ENCODE peak calls at places on chromosome 14, in nine cellular contexts. E, L, M, N, X, T, K, U and G are unnamed samples.

GRCh38 chr14:60760209-60760608 is 25.6 kb downstream of the MNAT1 start:
- DNase-seq in E (no peak), L (no peak), M (no peak), N (no peak), X (no peak), T (no peak), K (no peak), U (no peak), G (no peak)

GRCh38 chr14:39266589-39266870 is 32.8 kb downstream of the MIA2 start:
- DNase-seq in E (peak), L (peak), M (no peak), N (no peak), X (no peak), T (peak), K (no peak), U (peak), G (no peak)

GRCh38 chr14:101019541-101019940 is 116.0 kb upstream of the RTL1 start:
- DNase-seq in E (no peak), L (no peak), M (no peak), N (no peak), X (no peak), T (no peak), K (no peak), U (no peak), G (no peak)

GRCh38 chr14:40123816-40124215 is 691.6 kb upstream of the FBXO33 start:
- DNase-seq in E (no peak), L (no peak), M (no peak), N (no peak), X (peak), T (no peak), K (no peak), U (no peak), G (no peak)

GRCh38 chr14:69344171-69344570 is 53.9 kb downstream of the ERH start:
- DNase-seq in E (no peak), L (no peak), M (no peak), N (no peak), X (no peak), T (no peak), K (no peak), U (no peak), G (no peak)

GRCh38 chr14:22824711-22825359 is 4.9 kb upstream of the MRPL52 start:
- DNase-seq in E (peak), L (no peak), M (peak), N (no peak), X (peak), T (no peak), K (no peak), U (no peak), G (peak)

GRCh38 chr14:94051779-94052178 is 25.6 kb downstream of the OTUB2 start:
- DNase-seq in E (no peak), L (no peak), M (no peak), N (no peak), X (no peak), T (no peak), K (no peak), U (no peak), G (no peak)

GRCh38 chr14:90562652-90563051 is 165.8 kb downstream of the CALM1 start:
- DNase-seq in E (no peak), L (peak), M (no peak), N (no peak), X (no peak), T (no peak), K (no peak), U (no peak), G (no peak)

GRCh38 chr14:59831121-59831730 is 39.4 kb downstream of the RTN1 start:
- DNase-seq in E (no peak), L (no peak), M (no peak), N (no peak), X (no peak), T (no peak), K (no peak), U (no peak), G (no peak)

GRCh38 chr14:69346710-69347109 is 51.4 kb downstream of the ERH start:
- DNase-seq in E (peak), L (peak), M (no peak), N (peak), X (no peak), T (peak), K (peak), U (no peak), G (no peak)

GRCh38 chr14:67510836-67511235 is 22.3 kb upstream of the PLEKHH1 start:
- DNase-seq in E (no peak), L (no peak), M (no peak), N (no peak), X (no peak), T (no peak), K (no peak), U (no peak), G (peak)

GRCh38 chr14:87049886-87050820 is 942.8 kb downstream of the GALC start:
- DNase-seq in E (peak), L (no peak), M (peak), N (peak), X (no peak), T (no peak), K (peak), U (no peak), G (peak)

GRCh38 chr14:86217523-86217922 is 687.6 kb downstream of the FLRT2 start:
- DNase-seq in E (no peak), L (no peak), M (no peak), N (peak), X (no peak), T (no peak), K (no peak), U (no peak), G (no peak)

GRCh38 chr14:68111733-68112270 is 292.2 kb downstream of the RAD51B start:
- DNase-seq in E (no peak), L (no peak), M (no peak), N (no peak), X (no peak), T (no peak), K (peak), U (no peak), G (no peak)

GRCh38 chr14:69671365-69672050 is 60.1 kb downstream of the SUSD6 start:
- DNase-seq in E (no peak), L (no peak), M (no peak), N (no peak), X (no peak), T (no peak), K (peak), U (no peak), G (no peak)

GRCh38 chr14:39267592-39268112 is 33.9 kb downstream of the MIA2 start:
- DNase-seq in E (no peak), L (no peak), M (no peak), N (peak), X (no peak), T (no peak), K (no peak), U (peak), G (peak)

GRCh38 chr14:73913256-73913655 is 26.6 kb downstream of the ZNF410 start:
- DNase-seq in E (no peak), L (no peak), M (peak), N (no peak), X (peak), T (no peak), K (no peak), U (no peak), G (no peak)

GRCh38 chr14:92850492-92850891 is 56.4 kb downstream of the GOLGA5 start:
- DNase-seq in E (no peak), L (no peak), M (peak), N (no peak), X (peak), T (no peak), K (no peak), U (no peak), G (peak)

GRCh38 chr14:69711065-69711464 is 55.9 kb upstream of the SRSF5 start:
- DNase-seq in E (no peak), L (peak), M (no peak), N (no peak), X (no peak), T (no peak), K (peak), U (no peak), G (no peak)

GRCh38 chr14:56844603-56845002 is 34.3 kb upstream of the OTX2 start:
- DNase-seq in E (no peak), L (no peak), M (no peak), N (peak), X (no peak), T (no peak), K (no peak), U (no peak), G (no peak)

GRCh38 chr14:101248056-101248725 is 313.1 kb upstream of the DIO3 start:
- DNase-seq in E (peak), L (no peak), M (no peak), N (no peak), X (no peak), T (no peak), K (no peak), U (no peak), G (no peak)

GRCh38 chr14:22836301-22837058 is at the start of gene MMP14:
- DNase-seq in E (peak), L (peak), M (peak), N (peak), X (peak), T (peak), K (no peak), U (peak), G (peak)

GRCh38 chr14:56247495-56248087 is 129.4 kb downstream of the PELI2 start:
- DNase-seq in E (no peak), L (no peak), M (no peak), N (peak), X (peak), T (no peak), K (no peak), U (no peak), G (peak)

GRCh38 chr14:73788871-73789590 is 62.6 kb upstream of the PTGR2 start:
- DNase-seq in E (no peak), L (no peak), M (no peak), N (no peak), X (no peak), T (no peak), K (no peak), U (no peak), G (no peak)

GRCh38 chr14:31024577-31025334 is 693 bp upstream of the AP4S1 start:
- DNase-seq in E (no peak), L (no peak), M (no peak), N (no peak), X (peak), T (no peak), K (no peak), U (no peak), G (peak)

GRCh38 chr14:59679872-59680271 is 103.3 kb upstream of the CCDC175 start:
- DNase-seq in E (no peak), L (no peak), M (no peak), N (peak), X (no peak), T (no peak), K (no peak), U (no peak), G (no peak)

GRCh38 chr14:68690106-68690960 is 102.5 kb downstream of the ZFP36L1 start:
- DNase-seq in E (no peak), L (no peak), M (no peak), N (no peak), X (no peak), T (no peak), K (no peak), U (no peak), G (peak)

GRCh38 chr14:95508377-95508776 is 8.1 kb downstream of the SYNE3 start:
- DNase-seq in E (peak), L (peak), M (no peak), N (no peak), X (no peak), T (no peak), K (no peak), U (no peak), G (no peak)

GRCh38 chr14:91750634-91751198 is 18.8 kb upstream of the CATSPERB start:
- DNase-seq in E (no peak), L (no peak), M (no peak), N (no peak), X (no peak), T (no peak), K (no peak), U (no peak), G (no peak)

GRCh38 chr14:76640923-76641395 is 120.3 kb upstream of the VASH1 start:
- DNase-seq in E (no peak), L (no peak), M (no peak), N (no peak), X (no peak), T (no peak), K (no peak), U (no peak), G (no peak)

GRCh38 chr14:25537846-25538455 is 488.0 kb upstream of the STXBP6 start:
- DNase-seq in E (peak), L (no peak), M (no peak), N (peak), X (no peak), T (peak), K (peak), U (peak), G (peak)

GRCh38 chr14:36976571-36977023 is 195.8 kb downstream of the SLC25A21 start:
- DNase-seq in E (peak), L (no peak), M (peak), N (no peak), X (peak), T (peak), K (no peak), U (no peak), G (peak)

GRCh38 chr14:103023881-103024473 is 33.4 kb downstream of the CDC42BPB start:
- DNase-seq in E (no peak), L (no peak), M (peak), N (no peak), X (peak), T (no peak), K (no peak), U (no peak), G (peak)

GRCh38 chr14:54000341-54000811 is 43.8 kb upstream of the BMP4 start:
- DNase-seq in E (peak), L (no peak), M (peak), N (no peak), X (peak), T (no peak), K (no peak), U (no peak), G (peak)

GRCh38 chr14:87628129-87628528 is 364.9 kb downstream of the GALC start:
- DNase-seq in E (no peak), L (peak), M (no peak), N (peak), X (peak), T (no peak), K (no peak), U (no peak), G (peak)

DNA sequence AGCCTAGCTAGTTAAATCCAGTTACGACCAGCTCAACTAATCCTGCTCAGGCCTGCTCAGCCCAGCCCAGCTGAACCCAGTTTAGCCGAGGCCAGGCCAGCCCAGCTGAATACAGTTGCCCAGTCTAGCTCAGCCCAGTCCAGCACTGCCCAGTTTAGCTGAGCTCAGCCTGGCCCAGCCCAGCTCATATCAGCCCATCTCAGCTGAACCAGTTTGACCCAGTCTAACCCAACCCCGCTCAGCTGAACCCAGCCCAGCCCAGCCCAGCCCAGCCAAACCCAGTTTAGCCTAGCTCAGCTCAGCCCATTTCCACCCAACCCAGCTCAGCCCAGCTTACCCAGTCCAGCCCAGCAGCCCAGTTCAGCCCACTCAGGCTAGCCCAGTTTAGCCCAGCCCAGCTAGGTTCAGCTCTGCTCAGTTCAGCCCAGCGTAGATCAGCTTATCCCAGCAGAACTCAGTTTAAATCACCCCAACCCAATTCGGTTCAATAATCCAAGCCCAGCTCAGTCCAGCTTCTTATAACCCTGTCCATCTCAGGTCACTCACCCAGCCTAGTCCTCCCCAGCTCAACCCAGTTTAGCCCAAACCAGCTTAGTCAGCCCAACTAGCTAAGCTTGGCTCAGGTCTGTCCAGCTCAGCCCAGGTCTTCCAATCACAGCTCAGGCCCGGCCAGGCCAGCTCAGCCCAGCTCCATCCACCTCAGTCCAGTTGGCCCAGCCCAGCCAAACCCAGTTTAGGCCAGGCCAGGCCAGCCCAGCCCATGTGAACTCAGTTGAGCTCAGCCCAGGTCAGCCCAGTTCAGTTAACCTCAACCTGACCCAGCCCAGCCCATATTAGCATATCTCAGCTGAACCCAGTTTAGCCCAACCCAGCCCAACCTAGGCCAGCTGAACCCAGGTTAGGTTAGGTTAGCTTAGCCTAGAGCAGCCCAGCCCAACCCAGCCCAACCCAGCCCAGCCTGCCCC is 76.7 kb downstream of the TMEM121 start:
- DNase-seq in E (no peak), L (peak), M (no peak), N (no peak), X (no peak), T (no peak), K (no peak), U (no peak), G (no peak)
- H3K4me3 ChIP-seq in E (no peak), L (no peak), M (no peak), N (no peak), X (no peak), T (no peak), K (no peak), U (no peak), G (no peak)

DNA sequence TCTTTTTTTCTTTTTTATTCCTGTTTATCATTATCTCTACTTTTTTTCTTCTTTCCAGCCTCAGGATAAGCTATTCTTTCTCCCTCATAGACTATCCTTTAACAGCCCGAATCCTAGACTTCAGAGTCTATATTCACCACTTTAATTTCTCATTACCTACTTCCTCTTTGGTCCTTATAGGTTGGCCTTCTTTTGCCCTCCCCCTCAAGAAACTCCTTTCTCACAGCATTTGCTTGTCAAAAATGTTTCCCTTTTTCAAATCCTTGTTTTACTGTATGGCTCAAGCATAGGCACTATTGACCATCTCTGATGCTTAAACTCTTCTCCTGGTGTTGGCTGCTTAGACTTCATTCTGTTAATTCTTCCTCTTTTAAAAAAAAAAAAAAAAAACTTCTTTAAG is 52.5 kb downstream of the KIAA0586 start:
- DNase-seq in E (no peak), L (no peak), M (no peak), N (no peak), X (no peak), T (no peak), K (no peak), U (no peak), G (no peak)
- H3K4me3 ChIP-seq in E (no peak), L (no peak), M (no peak), N (no peak), X (no peak), T (no peak), K (no peak), U (no peak), G (no peak)

GRCh38 chr14:44657153-44657552 is 150.1 kb upstream of the FSCB start:
- DNase-seq in E (no peak), L (no peak), M (no peak), N (no peak), X (no peak), T (no peak), K (no peak), U (no peak), G (no peak)

GRCh38 chr14:44657688-44658388 is 150.8 kb upstream of the FSCB start:
- DNase-seq in E (no peak), L (no peak), M (no peak), N (peak), X (peak), T (no peak), K (no peak), U (no peak), G (no peak)

GRCh38 chr14:44658389-44658696 is 151.3 kb upstream of the FSCB start:
- DNase-seq in E (no peak), L (no peak), M (no peak), N (no peak), X (no peak), T (no peak), K (no peak), U (no peak), G (no peak)

DNA sequence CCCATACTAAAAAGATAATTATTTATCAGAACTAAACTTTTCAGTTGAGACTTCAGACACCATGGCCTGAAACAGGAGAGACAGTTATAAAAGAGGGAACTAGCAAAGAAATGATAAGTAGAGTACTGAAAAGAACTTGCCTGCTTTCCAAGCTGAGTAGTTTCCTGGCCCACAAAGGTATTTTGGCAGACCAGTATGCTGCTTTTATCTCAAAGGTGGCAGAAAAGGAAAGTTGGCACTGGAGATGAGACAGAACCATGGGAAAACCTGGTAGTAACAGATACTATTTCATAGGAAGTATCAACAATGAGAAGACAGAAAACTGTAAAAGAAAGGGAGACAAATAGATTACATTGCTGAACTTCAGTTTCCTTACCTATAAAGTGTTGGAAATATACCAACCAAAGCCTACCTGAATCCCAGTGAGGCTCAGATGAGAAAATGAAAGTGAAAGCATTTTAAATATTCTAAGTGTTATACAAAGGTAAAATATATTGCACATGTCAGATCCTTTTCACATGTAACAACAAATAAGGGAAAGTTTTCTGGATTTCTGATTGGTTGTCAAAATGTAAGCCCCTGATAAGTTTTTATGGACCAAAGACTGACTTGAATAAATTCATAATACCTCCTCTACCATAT is 155.3 kb upstream of the FSCB start:
- DNase-seq in E (no peak), L (no peak), M (no peak), N (no peak), X (no peak), T (no peak), K (no peak), U (no peak), G (no peak)
- H3K4me3 ChIP-seq in E (no peak), L (no peak), M (no peak), N (no peak), X (no peak), T (no peak), K (no peak), U (no peak), G (no peak)

GRCh38 chr14:104128981-104129380 is 9.4 kb upstream of the KIF26A start:
- DNase-seq in E (no peak), L (no peak), M (no peak), N (no peak), X (no peak), T (no peak), K (no peak), U (no peak), G (no peak)
- H3K4me3 ChIP-seq in E (no peak), L (no peak), M (no peak), N (no peak), X (no peak), T (no peak), K (no peak), U (no peak), G (no peak)

GRCh38 chr14:75293920-75294648 is 15.5 kb downstream of the FOS start:
- DNase-seq in E (peak), L (peak), M (peak), N (peak), X (peak), T (peak), K (peak), U (peak), G (peak)
- H3K4me3 ChIP-seq in E (peak), L (peak), M (peak), N (peak), X (peak), T (peak), K (peak), U (peak), G (peak)